ENCODE peak calls at places on chromosome 2, in six cellular contexts. One of them, this sample, is unnamed.

GRCh38 chr2:120690521-120690920 is 45.1 kb upstream of the GLI2 start:
- DNase-seq in HL-60: no peak
- DNase-seq in HepG2: no peak
- DNase-seq in SK-N-SH: no peak
- DNase-seq in GM23338: no peak
- DNase-seq in HCT116: no peak
- DNase-seq in this sample: no peak

GRCh38 chr2:74507926-74508520 is 528 bp upstream of the PCGF1 start:
- DNase-seq in GM23338: peak
- DNase-seq in SK-N-SH: peak
- DNase-seq in HepG2: no peak
- DNase-seq in HL-60: no peak
- DNase-seq in HCT116: no peak
- DNase-seq in this sample: no peak

GRCh38 chr2:144449028-144449406 is 70.9 kb downstream of the ZEB2 start:
- DNase-seq in GM23338: peak
- DNase-seq in SK-N-SH: no peak
- DNase-seq in HCT116: no peak
- DNase-seq in HL-60: no peak
- DNase-seq in HepG2: no peak
- DNase-seq in this sample: no peak

GRCh38 chr2:16181062-16181740 is 240.9 kb downstream of the MYCN start:
- DNase-seq in HCT116: no peak
- DNase-seq in HepG2: no peak
- DNase-seq in GM23338: no peak
- DNase-seq in HL-60: no peak
- DNase-seq in SK-N-SH: peak
- DNase-seq in this sample: no peak

GRCh38 chr2:46848446-46848845 is 67.2 kb downstream of the MCFD2 start:
- DNase-seq in HepG2: no peak
- DNase-seq in HCT116: no peak
- DNase-seq in GM23338: no peak
- DNase-seq in SK-N-SH: no peak
- DNase-seq in HL-60: peak
- DNase-seq in this sample: no peak

GRCh38 chr2:74464406-74464805 is 776 bp downstream of the MOGS start:
- DNase-seq in HCT116: no peak
- DNase-seq in HL-60: no peak
- DNase-seq in SK-N-SH: no peak
- DNase-seq in GM23338: no peak
- DNase-seq in HepG2: no peak
- DNase-seq in this sample: no peak

GRCh38 chr2:15048000-15048399 is 415.5 kb downstream of the LRATD1 start:
- DNase-seq in SK-N-SH: no peak
- DNase-seq in HCT116: no peak
- DNase-seq in HL-60: no peak
- DNase-seq in GM23338: peak
- DNase-seq in HepG2: no peak
- DNase-seq in this sample: no peak

GRCh38 chr2:30356061-30356460 is 91.0 kb upstream of the LCLAT1 start:
- DNase-seq in HepG2: no peak
- DNase-seq in SK-N-SH: no peak
- DNase-seq in GM23338: no peak
- DNase-seq in HL-60: no peak
- DNase-seq in HCT116: no peak
- DNase-seq in this sample: no peak

GRCh38 chr2:42792583-42793313 is at the start of gene HAAO:
- DNase-seq in HepG2: peak
- DNase-seq in HL-60: no peak
- DNase-seq in SK-N-SH: peak
- DNase-seq in GM23338: peak
- DNase-seq in HCT116: no peak
- DNase-seq in this sample: no peak

GRCh38 chr2:206477296-206477695 is 34.0 kb downstream of the ADAM23 start:
- DNase-seq in SK-N-SH: no peak
- DNase-seq in GM23338: no peak
- DNase-seq in HCT116: no peak
- DNase-seq in HL-60: no peak
- DNase-seq in HepG2: no peak
- DNase-seq in this sample: no peak

GRCh38 chr2:149049142-149049541 is 10.6 kb downstream of the LYPD6B start:
- DNase-seq in GM23338: no peak
- DNase-seq in HL-60: no peak
- DNase-seq in SK-N-SH: no peak
- DNase-seq in HepG2: no peak
- DNase-seq in HCT116: no peak
- DNase-seq in this sample: no peak

GRCh38 chr2:86453838-86454237 is 12.7 kb downstream of the KDM3A start:
- DNase-seq in HepG2: no peak
- DNase-seq in HL-60: no peak
- DNase-seq in SK-N-SH: no peak
- DNase-seq in GM23338: no peak
- DNase-seq in HCT116: no peak
- DNase-seq in this sample: no peak

GRCh38 chr2:27708666-27709065 is 45.0 kb downstream of the SLC4A1AP start:
- DNase-seq in HCT116: no peak
- DNase-seq in HepG2: no peak
- DNase-seq in SK-N-SH: no peak
- DNase-seq in GM23338: no peak
- DNase-seq in HL-60: no peak
- DNase-seq in this sample: no peak

GRCh38 chr2:203893386-203893785 is 25.8 kb downstream of the CTLA4 start:
- DNase-seq in GM23338: no peak
- DNase-seq in HCT116: no peak
- DNase-seq in SK-N-SH: no peak
- DNase-seq in HepG2: no peak
- DNase-seq in HL-60: no peak
- DNase-seq in this sample: no peak

GRCh38 chr2:175164235-175164634 is 3.8 kb downstream of the ATF2 start:
- DNase-seq in HepG2: no peak
- DNase-seq in HCT116: no peak
- DNase-seq in HL-60: no peak
- DNase-seq in GM23338: no peak
- DNase-seq in SK-N-SH: no peak
- DNase-seq in this sample: no peak

GRCh38 chr2:182866095-182866460 is 359 bp downstream of the FRZB start:
- DNase-seq in GM23338: peak
- DNase-seq in HL-60: no peak
- DNase-seq in SK-N-SH: no peak
- DNase-seq in HepG2: no peak
- DNase-seq in HCT116: no peak
- DNase-seq in this sample: no peak

GRCh38 chr2:164498841-164499240 is 122.4 kb downstream of the GRB14 start:
- DNase-seq in HepG2: no peak
- DNase-seq in HCT116: no peak
- DNase-seq in GM23338: no peak
- DNase-seq in HL-60: no peak
- DNase-seq in SK-N-SH: no peak
- DNase-seq in this sample: no peak

GRCh38 chr2:164496881-164497280 is 124.4 kb downstream of the GRB14 start:
- DNase-seq in HepG2: no peak
- DNase-seq in HCT116: no peak
- DNase-seq in HL-60: no peak
- DNase-seq in GM23338: no peak
- DNase-seq in SK-N-SH: no peak
- DNase-seq in this sample: no peak

GRCh38 chr2:164496421-164496820 is 124.9 kb downstream of the GRB14 start:
- DNase-seq in HL-60: no peak
- DNase-seq in HepG2: no peak
- DNase-seq in HCT116: no peak
- DNase-seq in SK-N-SH: no peak
- DNase-seq in GM23338: no peak
- DNase-seq in this sample: no peak

GRCh38 chr2:164495491-164496223 is 125.6 kb downstream of the GRB14 start:
- DNase-seq in HCT116: peak
- DNase-seq in HepG2: peak
- DNase-seq in HL-60: no peak
- DNase-seq in GM23338: peak
- DNase-seq in SK-N-SH: peak
- DNase-seq in this sample: peak
- TF ChIP-seq CTCF in HCT116: peak
- TF ChIP-seq CTCF in HepG2: peak
- TF ChIP-seq CTCF in HL-60: no peak
- TF ChIP-seq CTCF in GM23338: peak
- TF ChIP-seq CTCF in SK-N-SH: peak
- TF ChIP-seq CTCF in this sample: peak

DNA sequence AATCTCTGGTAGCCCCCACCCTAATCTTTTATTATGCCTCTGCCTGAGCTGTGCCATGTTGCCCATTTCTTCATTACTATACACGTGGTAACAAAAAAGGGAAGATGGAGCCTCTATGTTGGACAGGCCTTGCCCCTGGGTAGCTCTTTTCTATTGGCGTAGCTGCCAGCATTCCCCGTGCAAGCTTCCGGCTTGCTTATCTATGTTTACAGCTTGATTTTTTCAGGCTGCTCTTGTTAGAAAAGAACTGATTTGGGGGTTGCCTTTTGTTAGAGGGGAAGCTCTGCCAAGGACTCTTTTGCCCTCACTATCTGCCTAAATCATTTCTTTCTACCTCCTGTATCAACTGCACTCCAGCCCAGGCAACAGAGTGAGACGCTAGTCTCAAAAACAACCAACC is 45.5 kb upstream of the ZSWIM2 start:
- DNase-seq in HepG2: no peak
- DNase-seq in GM23338: no peak
- DNase-seq in HCT116: no peak
- DNase-seq in HL-60: no peak
- DNase-seq in SK-N-SH: no peak
- DNase-seq in this sample: no peak
- TF ChIP-seq REST in HepG2: no peak
- TF ChIP-seq REST in GM23338: no peak
- TF ChIP-seq REST in HCT116: no peak
- TF ChIP-seq REST in HL-60: no peak
- TF ChIP-seq REST in SK-N-SH: no peak
- TF ChIP-seq REST in this sample: no peak

GRCh38 chr2:189178726-189179606 is 595 bp downstream of the COL5A2 start:
- DNase-seq in HepG2: no peak
- DNase-seq in HCT116: no peak
- DNase-seq in SK-N-SH: no peak
- DNase-seq in HL-60: no peak
- DNase-seq in GM23338: peak
- DNase-seq in this sample: no peak
- TF ChIP-seq POLR2AphosphoS5 in HepG2: no peak
- TF ChIP-seq POLR2AphosphoS5 in HCT116: no peak
- TF ChIP-seq POLR2AphosphoS5 in SK-N-SH: no peak
- TF ChIP-seq POLR2AphosphoS5 in HL-60: no peak
- TF ChIP-seq POLR2AphosphoS5 in GM23338: no peak
- TF ChIP-seq POLR2AphosphoS5 in this sample: peak

GRCh38 chr2:223618172-223619035 is 16.2 kb upstream of the SCG2 start:
- DNase-seq in SK-N-SH: no peak
- DNase-seq in HepG2: no peak
- DNase-seq in GM23338: peak
- DNase-seq in HCT116: no peak
- DNase-seq in HL-60: no peak
- DNase-seq in this sample: no peak
- TF ChIP-seq CTCF in SK-N-SH: no peak
- TF ChIP-seq CTCF in HepG2: peak
- TF ChIP-seq CTCF in GM23338: peak
- TF ChIP-seq CTCF in HCT116: peak
- TF ChIP-seq CTCF in HL-60: no peak
- TF ChIP-seq CTCF in this sample: peak

DNA sequence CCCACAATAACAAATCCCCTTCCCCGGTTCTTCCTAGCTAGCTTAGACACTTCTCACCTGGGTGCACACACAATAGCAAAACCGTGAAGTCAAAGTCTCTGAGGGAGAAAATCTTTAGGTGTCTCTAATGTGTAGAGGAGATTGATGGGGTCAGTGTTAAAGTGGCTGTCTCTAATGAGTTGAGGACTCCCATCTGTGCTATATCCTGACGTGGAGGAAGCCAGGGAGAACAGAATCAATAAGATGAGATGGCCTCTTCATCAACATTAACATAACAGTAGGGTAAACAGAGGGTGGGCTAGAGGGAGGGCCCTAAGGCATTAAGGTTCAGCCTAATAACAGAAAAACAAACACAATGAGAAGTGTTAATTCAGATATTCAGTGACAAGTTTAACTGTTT is 120.4 kb downstream of the SLC5A7 start:
- DNase-seq in SK-N-SH: no peak
- DNase-seq in HepG2: no peak
- DNase-seq in HCT116: no peak
- DNase-seq in HL-60: no peak
- DNase-seq in GM23338: peak
- DNase-seq in this sample: no peak
- TF ChIP-seq REST in SK-N-SH: no peak
- TF ChIP-seq REST in HepG2: no peak
- TF ChIP-seq REST in HCT116: no peak
- TF ChIP-seq REST in HL-60: no peak
- TF ChIP-seq REST in GM23338: no peak
- TF ChIP-seq REST in this sample: no peak